ENCODE peak calls at places on chromosomes 4 and X, in nine cellular contexts. One of them, this sample, is unnamed.

GRCh38 chrX:29858714-29859113 is 356.6 kb upstream of the MAGEB2 start:
- DNase-seq in left ventricle myocardium inferior: no peak
- DNase-seq in upper lobe of right lung: no peak
- DNase-seq in thoracic aorta: no peak
- DNase-seq in sigmoid colon: no peak
- DNase-seq in cardiac muscle cell: no peak
- DNase-seq in A673: no peak
- DNase-seq in gastrocnemius medialis: no peak
- DNase-seq in Peyer's patch: no peak
- DNase-seq in this sample: peak; percentile 31

GRCh38 chr4:104025251-104025650 is 305.5 kb upstream of the TACR3 start:
- DNase-seq in upper lobe of right lung: no peak
- DNase-seq in left ventricle myocardium inferior: no peak
- DNase-seq in gastrocnemius medialis: no peak
- DNase-seq in thoracic aorta: no peak
- DNase-seq in A673: no peak
- DNase-seq in Peyer's patch: no peak
- DNase-seq in cardiac muscle cell: no peak
- DNase-seq in sigmoid colon: no peak
- DNase-seq in this sample: no peak

GRCh38 chr4:68570122-68570507 is 6.0 kb downstream of the UGT2B17 start:
- DNase-seq in Peyer's patch: no peak
- DNase-seq in left ventricle myocardium inferior: no peak
- DNase-seq in upper lobe of right lung: no peak
- DNase-seq in sigmoid colon: no peak
- DNase-seq in A673: no peak
- DNase-seq in cardiac muscle cell: no peak
- DNase-seq in gastrocnemius medialis: no peak
- DNase-seq in thoracic aorta: no peak
- DNase-seq in this sample: no peak

GRCh38 chrX:112731793-112732192 is 52.1 kb upstream of the LHFPL1 start:
- DNase-seq in sigmoid colon: no peak
- DNase-seq in thoracic aorta: no peak
- DNase-seq in upper lobe of right lung: no peak
- DNase-seq in left ventricle myocardium inferior: no peak
- DNase-seq in A673: peak; percentile 4
- DNase-seq in Peyer's patch: no peak
- DNase-seq in cardiac muscle cell: no peak
- DNase-seq in gastrocnemius medialis: no peak
- DNase-seq in this sample: no peak

GRCh38 chr4:183073838-183074145 is 25.3 kb upstream of the WWC2 start:
- DNase-seq in Peyer's patch: no peak
- DNase-seq in A673: no peak
- DNase-seq in cardiac muscle cell: no peak
- DNase-seq in left ventricle myocardium inferior: no peak
- DNase-seq in gastrocnemius medialis: no peak
- DNase-seq in upper lobe of right lung: no peak
- DNase-seq in thoracic aorta: no peak
- DNase-seq in sigmoid colon: no peak
- DNase-seq in this sample: no peak

GRCh38 chrX:84339507-84340364 is 151.7 kb upstream of the RPS6KA6 start:
- DNase-seq in upper lobe of right lung: no peak
- DNase-seq in gastrocnemius medialis: no peak
- DNase-seq in left ventricle myocardium inferior: no peak
- DNase-seq in Peyer's patch: no peak
- DNase-seq in sigmoid colon: no peak
- DNase-seq in cardiac muscle cell: peak; percentile 40
- DNase-seq in A673: peak; percentile 14
- DNase-seq in thoracic aorta: no peak
- DNase-seq in this sample: no peak

GRCh38 chr4:168509786-168510185 is 12.9 kb downstream of the PALLD start:
- DNase-seq in gastrocnemius medialis: no peak
- DNase-seq in A673: peak; percentile 41
- DNase-seq in Peyer's patch: no peak
- DNase-seq in upper lobe of right lung: no peak
- DNase-seq in cardiac muscle cell: no peak
- DNase-seq in left ventricle myocardium inferior: no peak
- DNase-seq in thoracic aorta: no peak
- DNase-seq in sigmoid colon: no peak
- DNase-seq in this sample: peak; percentile 67

GRCh38 chr4:108700358-108700757 is 50.0 kb downstream of the OSTC start:
- DNase-seq in cardiac muscle cell: no peak
- DNase-seq in Peyer's patch: no peak
- DNase-seq in left ventricle myocardium inferior: no peak
- DNase-seq in A673: peak; percentile 31
- DNase-seq in upper lobe of right lung: no peak
- DNase-seq in gastrocnemius medialis: no peak
- DNase-seq in sigmoid colon: no peak
- DNase-seq in thoracic aorta: no peak
- DNase-seq in this sample: peak; percentile 34

GRCh38 chrX:110159235-110159634 is 156.3 kb downstream of the TMEM164 start:
- DNase-seq in gastrocnemius medialis: no peak
- DNase-seq in A673: no peak
- DNase-seq in upper lobe of right lung: no peak
- DNase-seq in Peyer's patch: no peak
- DNase-seq in thoracic aorta: no peak
- DNase-seq in cardiac muscle cell: no peak
- DNase-seq in left ventricle myocardium inferior: no peak
- DNase-seq in sigmoid colon: no peak
- DNase-seq in this sample: no peak

GRCh38 chr4:149785686-149786431 is 29.8 kb downstream of the IQCM start:
- DNase-seq in Peyer's patch: no peak
- DNase-seq in cardiac muscle cell: no peak
- DNase-seq in thoracic aorta: no peak
- DNase-seq in A673: no peak
- DNase-seq in left ventricle myocardium inferior: no peak
- DNase-seq in gastrocnemius medialis: no peak
- DNase-seq in sigmoid colon: no peak
- DNase-seq in upper lobe of right lung: no peak
- DNase-seq in this sample: no peak

GRCh38 chr4:3249681-3250437 is 900 bp downstream of the MSANTD1 start:
- DNase-seq in sigmoid colon: no peak
- DNase-seq in left ventricle myocardium inferior: peak; percentile 9
- DNase-seq in thoracic aorta: no peak
- DNase-seq in gastrocnemius medialis: no peak
- DNase-seq in cardiac muscle cell: no peak
- DNase-seq in A673: no peak
- DNase-seq in upper lobe of right lung: no peak
- DNase-seq in Peyer's patch: no peak
- DNase-seq in this sample: no peak

DNA sequence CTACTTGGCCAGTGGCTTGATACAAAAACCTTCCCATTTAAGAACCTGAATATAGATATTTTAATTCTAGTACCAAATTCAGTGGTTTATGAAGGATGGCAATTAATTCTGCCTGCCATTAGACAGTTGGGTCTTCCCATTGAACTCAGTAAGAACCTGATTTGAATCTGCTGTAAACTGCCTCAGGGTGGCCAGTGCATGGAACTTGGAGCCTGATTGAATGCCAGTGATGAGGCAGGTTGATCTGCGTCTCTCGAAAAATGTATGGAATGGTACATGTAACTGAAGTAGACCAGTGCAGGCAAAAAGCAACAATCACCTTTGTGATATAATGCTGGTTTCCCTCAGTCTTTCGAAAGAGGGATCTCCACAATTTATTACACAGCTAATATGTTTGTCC is 421.4 kb downstream of the TMA16 start:
- DNase-seq in thoracic aorta: no peak
- DNase-seq in A673: no peak
- DNase-seq in left ventricle myocardium inferior: no peak
- DNase-seq in upper lobe of right lung: no peak
- DNase-seq in Peyer's patch: no peak
- DNase-seq in cardiac muscle cell: no peak
- DNase-seq in sigmoid colon: no peak
- DNase-seq in gastrocnemius medialis: no peak
- DNase-seq in this sample: no peak
- H3K4me3 ChIP-seq in thoracic aorta: no peak overlapping the region
- H3K4me3 ChIP-seq in A673: no peak overlapping the region
- H3K4me3 ChIP-seq in left ventricle myocardium inferior: no peak overlapping the region
- H3K4me3 ChIP-seq in upper lobe of right lung: no peak overlapping the region
- H3K4me3 ChIP-seq in Peyer's patch: no peak overlapping the region
- H3K4me3 ChIP-seq in cardiac muscle cell: no peak overlapping the region
- H3K4me3 ChIP-seq in sigmoid colon: no peak overlapping the region
- H3K4me3 ChIP-seq in gastrocnemius medialis: no peak overlapping the region
- H3K4me3 ChIP-seq in this sample: no peak overlapping the region

DNA sequence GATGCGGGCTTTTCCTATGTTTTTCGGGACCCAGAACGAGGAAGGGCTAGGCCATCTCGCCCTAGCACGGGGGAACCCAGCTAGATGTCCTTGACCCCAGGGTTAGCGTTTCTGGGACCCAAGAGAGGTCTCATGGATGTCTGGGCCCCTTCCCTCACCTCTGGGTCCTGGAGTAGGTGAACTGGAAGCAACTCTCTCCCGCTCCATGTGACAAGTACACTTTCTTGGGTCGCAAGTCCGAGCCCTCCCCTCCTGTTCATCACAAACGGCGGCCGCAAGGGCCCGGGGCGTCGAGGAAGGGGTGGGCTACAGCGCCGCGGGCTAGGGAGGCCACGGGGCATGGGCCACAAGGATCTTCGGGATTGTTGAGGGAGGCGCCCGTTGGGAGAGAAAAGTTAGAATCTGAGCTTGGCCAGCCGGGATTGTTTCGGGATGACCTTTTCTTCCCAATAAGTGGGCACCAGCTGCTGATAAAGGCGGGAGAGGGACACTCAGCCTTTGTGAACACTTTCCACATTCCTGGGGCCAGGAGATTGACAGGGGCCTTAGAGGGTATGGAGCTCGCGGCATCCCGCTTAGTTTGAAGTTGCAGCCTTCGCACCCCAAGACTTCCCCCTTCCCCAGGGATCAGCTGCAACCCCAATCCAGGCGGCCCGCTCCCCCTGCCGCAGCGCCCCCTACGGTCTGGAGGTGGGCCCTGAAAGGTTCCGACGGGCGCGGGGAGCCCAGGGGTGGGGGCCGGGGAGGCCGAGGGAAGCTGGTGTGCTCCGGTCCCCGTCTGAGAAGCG is 137.0 kb upstream of the ZIC3 start:
- DNase-seq in cardiac muscle cell: peak; percentile 7
- DNase-seq in left ventricle myocardium inferior: no peak
- DNase-seq in thoracic aorta: no peak
- DNase-seq in Peyer's patch: no peak
- DNase-seq in upper lobe of right lung: no peak
- DNase-seq in A673: peak; percentile 17
- DNase-seq in sigmoid colon: no peak
- DNase-seq in gastrocnemius medialis: no peak
- DNase-seq in this sample: no peak
- H3K4me3 ChIP-seq in cardiac muscle cell: peak overlapping the region; percentile 19
- H3K4me3 ChIP-seq in left ventricle myocardium inferior: peak overlapping the region; percentile 66
- H3K4me3 ChIP-seq in thoracic aorta: peak overlapping the region; percentile 74
- H3K4me3 ChIP-seq in Peyer's patch: peak overlapping the region; percentile 43
- H3K4me3 ChIP-seq in upper lobe of right lung: peak overlapping the region; percentile 46
- H3K4me3 ChIP-seq in A673: no peak overlapping the region
- H3K4me3 ChIP-seq in sigmoid colon: peak overlapping the region; percentile 38
- H3K4me3 ChIP-seq in gastrocnemius medialis: peak overlapping the region; percentile 48
- H3K4me3 ChIP-seq in this sample: no peak overlapping the region

DNA sequence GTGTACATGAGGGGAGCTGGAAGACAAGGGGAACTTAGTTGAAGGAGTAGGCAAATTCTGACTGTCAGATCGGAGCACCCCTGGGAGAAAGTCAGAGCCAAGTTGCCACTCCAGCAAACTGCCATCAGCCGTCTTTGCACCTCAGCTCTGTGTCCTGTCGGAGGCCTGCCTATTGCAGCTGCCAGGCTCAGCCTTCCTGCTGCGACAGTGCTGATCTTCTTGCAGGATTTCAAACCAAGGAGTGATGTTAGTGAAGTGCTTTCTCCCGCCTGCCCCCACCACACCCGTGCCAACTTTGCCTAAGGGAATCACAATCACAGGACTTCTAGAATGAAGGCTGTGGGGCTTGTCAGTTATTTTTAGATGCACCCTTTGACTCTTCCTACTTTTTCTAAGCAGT is 185.3 kb downstream of the KIT start:
- DNase-seq in left ventricle myocardium inferior: no peak
- DNase-seq in Peyer's patch: no peak
- DNase-seq in thoracic aorta: no peak
- DNase-seq in cardiac muscle cell: peak; percentile 17
- DNase-seq in gastrocnemius medialis: no peak
- DNase-seq in upper lobe of right lung: no peak
- DNase-seq in A673: no peak
- DNase-seq in sigmoid colon: no peak
- DNase-seq in this sample: no peak
- H3K4me3 ChIP-seq in left ventricle myocardium inferior: no peak overlapping the region
- H3K4me3 ChIP-seq in Peyer's patch: no peak overlapping the region
- H3K4me3 ChIP-seq in thoracic aorta: no peak overlapping the region
- H3K4me3 ChIP-seq in cardiac muscle cell: no peak overlapping the region
- H3K4me3 ChIP-seq in gastrocnemius medialis: no peak overlapping the region
- H3K4me3 ChIP-seq in upper lobe of right lung: no peak overlapping the region
- H3K4me3 ChIP-seq in A673: no peak overlapping the region
- H3K4me3 ChIP-seq in sigmoid colon: no peak overlapping the region
- H3K4me3 ChIP-seq in this sample: no peak overlapping the region

GRCh38 chr4:112290341-112290740 is 4.6 kb upstream of the TIFA start:
- DNase-seq in thoracic aorta: no peak
- DNase-seq in upper lobe of right lung: no peak
- DNase-seq in sigmoid colon: no peak
- DNase-seq in Peyer's patch: no peak
- DNase-seq in left ventricle myocardium inferior: no peak
- DNase-seq in A673: no peak
- DNase-seq in cardiac muscle cell: no peak
- DNase-seq in gastrocnemius medialis: no peak
- DNase-seq in this sample: no peak

GRCh38 chr4:112284662-112285411 is 867 bp downstream of the TIFA start:
- DNase-seq in thoracic aorta: no peak
- DNase-seq in sigmoid colon: no peak
- DNase-seq in A673: peak; percentile 12
- DNase-seq in upper lobe of right lung: no peak
- DNase-seq in gastrocnemius medialis: no peak
- DNase-seq in cardiac muscle cell: no peak
- DNase-seq in Peyer's patch: no peak
- DNase-seq in left ventricle myocardium inferior: no peak
- DNase-seq in this sample: no peak

GRCh38 chr4:112289407-112290253 is 3.9 kb upstream of the TIFA start:
- DNase-seq in sigmoid colon: no peak
- DNase-seq in cardiac muscle cell: no peak
- DNase-seq in A673: no peak
- DNase-seq in upper lobe of right lung: no peak
- DNase-seq in left ventricle myocardium inferior: no peak
- DNase-seq in Peyer's patch: no peak
- DNase-seq in thoracic aorta: no peak
- DNase-seq in gastrocnemius medialis: no peak
- DNase-seq in this sample: no peak

GRCh38 chr4:112288455-112288854 is 2.8 kb upstream of the TIFA start:
- DNase-seq in cardiac muscle cell: no peak
- DNase-seq in left ventricle myocardium inferior: no peak
- DNase-seq in upper lobe of right lung: no peak
- DNase-seq in gastrocnemius medialis: no peak
- DNase-seq in A673: no peak
- DNase-seq in thoracic aorta: no peak
- DNase-seq in Peyer's patch: no peak
- DNase-seq in sigmoid colon: no peak
- DNase-seq in this sample: no peak

DNA sequence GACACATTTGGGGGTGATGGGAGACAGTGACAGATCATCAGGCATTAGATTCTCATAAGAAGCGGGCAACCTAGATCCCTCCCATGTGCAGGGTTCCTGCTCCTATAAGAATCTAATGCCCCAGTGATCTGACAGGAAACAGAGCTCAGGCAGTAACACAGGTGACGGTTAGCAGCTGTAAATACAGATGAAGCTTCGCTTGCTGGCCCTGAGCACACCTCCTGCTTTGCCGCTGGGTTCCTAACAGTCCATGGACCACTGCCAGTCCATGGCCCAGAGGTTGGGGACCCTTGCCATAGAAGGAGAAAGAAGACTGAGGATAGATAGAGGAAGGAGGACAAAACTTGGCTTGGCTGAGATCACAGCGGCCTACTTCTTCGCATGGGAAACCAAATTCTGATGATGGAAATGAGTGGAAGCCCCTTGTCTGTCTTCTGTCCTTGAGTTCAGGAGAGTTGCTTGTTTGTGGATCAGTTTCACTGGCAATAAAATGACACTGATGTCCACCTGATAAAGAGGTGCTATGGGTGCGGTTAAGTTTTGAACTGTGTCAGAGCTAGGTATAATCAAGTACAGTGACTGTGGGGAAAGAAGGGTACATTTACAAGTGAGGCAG is 1.7 kb upstream of the TIFA start:
- DNase-seq in cardiac muscle cell: no peak
- DNase-seq in A673: no peak
- DNase-seq in gastrocnemius medialis: no peak
- DNase-seq in thoracic aorta: no peak
- DNase-seq in sigmoid colon: no peak
- DNase-seq in left ventricle myocardium inferior: no peak
- DNase-seq in upper lobe of right lung: no peak
- DNase-seq in Peyer's patch: no peak
- DNase-seq in this sample: no peak
- H3K4me3 ChIP-seq in cardiac muscle cell: no peak overlapping the region
- H3K4me3 ChIP-seq in A673: no peak overlapping the region
- H3K4me3 ChIP-seq in gastrocnemius medialis: no peak overlapping the region
- H3K4me3 ChIP-seq in thoracic aorta: no peak overlapping the region
- H3K4me3 ChIP-seq in sigmoid colon: no peak overlapping the region
- H3K4me3 ChIP-seq in left ventricle myocardium inferior: no peak overlapping the region
- H3K4me3 ChIP-seq in upper lobe of right lung: no peak overlapping the region
- H3K4me3 ChIP-seq in Peyer's patch: no peak overlapping the region
- H3K4me3 ChIP-seq in this sample: no peak overlapping the region

This sample was measured in skeletal muscle cell.